ENCODE peak calls at places on chromosome 20, in five cellular contexts. One of them, this sample, is unnamed.

GRCh38 chr20:62837790-62838458 is 21.1 kb downstream of the COL9A3 start:
- DNase-seq in SJSA1: no peak
- DNase-seq in cardiac muscle cell: no peak
- DNase-seq in CD8-positive, alpha-beta T cell: no peak
- DNase-seq in aorta: peak; percentile 67
- DNase-seq in this sample: peak; percentile 91

GRCh38 chr20:34904202-34904621 is 27.8 kb downstream of the ACSS2 start:
- DNase-seq in aorta: no peak
- DNase-seq in CD8-positive, alpha-beta T cell: no peak
- DNase-seq in SJSA1: no peak
- DNase-seq in cardiac muscle cell: no peak
- DNase-seq in this sample: no peak

GRCh38 chr20:53939554-53940355 is 130.6 kb downstream of the BCAS1 start:
- DNase-seq in SJSA1: peak; percentile 91
- DNase-seq in CD8-positive, alpha-beta T cell: peak; percentile 38
- DNase-seq in cardiac muscle cell: peak; percentile 94
- DNase-seq in aorta: peak; percentile 92
- DNase-seq in this sample: peak; percentile 94

GRCh38 chr20:48599106-48599747 is 228.6 kb downstream of the PREX1 start:
- DNase-seq in cardiac muscle cell: no peak
- DNase-seq in SJSA1: no peak
- DNase-seq in CD8-positive, alpha-beta T cell: no peak
- DNase-seq in aorta: peak; percentile 31
- DNase-seq in this sample: no peak

GRCh38 chr20:41437836-41438235 is 71.2 kb upstream of the EMILIN3 start:
- DNase-seq in SJSA1: no peak
- DNase-seq in cardiac muscle cell: no peak
- DNase-seq in aorta: no peak
- DNase-seq in CD8-positive, alpha-beta T cell: no peak
- DNase-seq in this sample: no peak

GRCh38 chr20:60125521-60125920 is 167.3 kb downstream of the CDH26 start:
- DNase-seq in CD8-positive, alpha-beta T cell: no peak
- DNase-seq in SJSA1: no peak
- DNase-seq in aorta: no peak
- DNase-seq in cardiac muscle cell: no peak
- DNase-seq in this sample: no peak

GRCh38 chr20:41553142-41553879 is 64.9 kb downstream of the CHD6 start:
- DNase-seq in aorta: no peak
- DNase-seq in CD8-positive, alpha-beta T cell: no peak
- DNase-seq in SJSA1: no peak
- DNase-seq in cardiac muscle cell: no peak
- DNase-seq in this sample: no peak

GRCh38 chr20:37524859-37525708 is 2.6 kb downstream of the BLCAP start:
- DNase-seq in CD8-positive, alpha-beta T cell: no peak
- DNase-seq in cardiac muscle cell: no peak
- DNase-seq in aorta: no peak
- DNase-seq in SJSA1: no peak
- DNase-seq in this sample: no peak

GRCh38 chr20:44738779-44739477 is 6.7 kb upstream of the KCNK15 start:
- DNase-seq in aorta: no peak
- DNase-seq in cardiac muscle cell: peak; percentile 79
- DNase-seq in SJSA1: no peak
- DNase-seq in CD8-positive, alpha-beta T cell: no peak
- DNase-seq in this sample: peak; percentile 61

GRCh38 chr20:44762466-44763140 is 16.9 kb downstream of the KCNK15 start:
- DNase-seq in cardiac muscle cell: no peak
- DNase-seq in SJSA1: no peak
- DNase-seq in CD8-positive, alpha-beta T cell: no peak
- DNase-seq in aorta: no peak
- DNase-seq in this sample: no peak

GRCh38 chr20:36548704-36549627 is 7.6 kb downstream of the MYL9 start:
- DNase-seq in CD8-positive, alpha-beta T cell: no peak
- DNase-seq in cardiac muscle cell: no peak
- DNase-seq in aorta: no peak
- DNase-seq in SJSA1: no peak
- DNase-seq in this sample: peak; percentile 64

GRCh38 chr20:19658137-19658536 is 99.9 kb upstream of the RIN2 start:
- DNase-seq in cardiac muscle cell: no peak
- DNase-seq in SJSA1: no peak
- DNase-seq in aorta: peak; percentile 73
- DNase-seq in CD8-positive, alpha-beta T cell: no peak
- DNase-seq in this sample: no peak
- H3K4me3 ChIP-seq in cardiac muscle cell: no peak overlapping the region
- H3K4me3 ChIP-seq in SJSA1: no peak overlapping the region
- H3K4me3 ChIP-seq in aorta: no peak overlapping the region
- H3K4me3 ChIP-seq in CD8-positive, alpha-beta T cell: no peak overlapping the region
- H3K4me3 ChIP-seq in this sample: no peak overlapping the region

DNA sequence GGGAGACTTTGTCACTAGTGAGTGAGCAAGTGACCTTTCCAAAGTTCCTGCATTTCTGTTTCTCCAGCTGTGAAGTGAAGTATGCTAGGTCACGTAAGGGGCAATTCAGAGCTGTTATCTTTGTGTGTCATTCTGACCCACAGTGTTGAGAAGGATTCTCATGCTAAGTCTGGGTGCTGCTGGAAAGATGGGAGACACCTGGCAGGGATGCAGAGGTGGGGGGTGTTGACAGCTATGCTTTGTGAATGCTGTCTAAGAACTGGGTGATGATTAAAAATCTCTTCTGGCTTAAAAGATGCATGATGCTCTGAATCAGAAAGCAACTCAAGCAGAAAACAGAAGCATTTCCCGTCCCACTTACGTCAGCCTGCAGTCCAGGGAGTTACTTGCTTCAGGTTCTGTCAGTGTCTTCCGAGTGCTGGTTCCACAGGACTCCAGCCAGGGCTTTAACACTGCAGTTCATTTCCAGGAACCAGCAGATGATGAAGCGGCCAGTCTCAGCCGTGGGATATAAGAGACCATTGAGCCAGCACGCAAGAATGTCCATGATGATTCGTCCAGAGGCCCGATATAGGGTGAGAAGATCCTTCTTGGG is 30.9 kb upstream of the ASXL1 start:
- DNase-seq in aorta: no peak
- DNase-seq in cardiac muscle cell: peak; percentile 40
- DNase-seq in SJSA1: no peak
- DNase-seq in CD8-positive, alpha-beta T cell: no peak
- DNase-seq in this sample: no peak
- H3K27ac ChIP-seq in aorta: no peak overlapping the region
- H3K27ac ChIP-seq in cardiac muscle cell: peak overlapping the region; percentile 83
- H3K27ac ChIP-seq in SJSA1: no peak overlapping the region
- H3K27ac ChIP-seq in CD8-positive, alpha-beta T cell: no peak overlapping the region
- H3K27ac ChIP-seq in this sample: no peak overlapping the region

GRCh38 chr20:51460569-51461265 is 81.8 kb downstream of the NFATC2 start:
- DNase-seq in SJSA1: no peak
- DNase-seq in aorta: no peak
- DNase-seq in CD8-positive, alpha-beta T cell: no peak
- DNase-seq in cardiac muscle cell: no peak
- DNase-seq in this sample: no peak

GRCh38 chr20:51457281-51457932 is 85.1 kb downstream of the NFATC2 start:
- DNase-seq in cardiac muscle cell: no peak
- DNase-seq in CD8-positive, alpha-beta T cell: no peak
- DNase-seq in SJSA1: no peak
- DNase-seq in aorta: peak; percentile 86
- DNase-seq in this sample: peak; percentile 82

GRCh38 chr20:51456511-51457280 is 85.8 kb downstream of the NFATC2 start:
- DNase-seq in aorta: peak; percentile 98
- DNase-seq in SJSA1: peak; percentile 97
- DNase-seq in cardiac muscle cell: peak; percentile 91
- DNase-seq in CD8-positive, alpha-beta T cell: no peak
- DNase-seq in this sample: peak; percentile 98

GRCh38 chr20:51460163-51460562 is 82.4 kb downstream of the NFATC2 start:
- DNase-seq in SJSA1: no peak
- DNase-seq in aorta: no peak
- DNase-seq in cardiac muscle cell: no peak
- DNase-seq in CD8-positive, alpha-beta T cell: no peak
- DNase-seq in this sample: no peak

GRCh38 chr20:51458751-51459439 is 83.6 kb downstream of the NFATC2 start:
- DNase-seq in aorta: no peak
- DNase-seq in cardiac muscle cell: no peak
- DNase-seq in SJSA1: no peak
- DNase-seq in CD8-positive, alpha-beta T cell: no peak
- DNase-seq in this sample: no peak
- H3K4me3 ChIP-seq in aorta: no peak overlapping the region
- H3K4me3 ChIP-seq in cardiac muscle cell: no peak overlapping the region
- H3K4me3 ChIP-seq in SJSA1: no peak overlapping the region
- H3K4me3 ChIP-seq in CD8-positive, alpha-beta T cell: no peak overlapping the region
- H3K4me3 ChIP-seq in this sample: no peak overlapping the region

DNA sequence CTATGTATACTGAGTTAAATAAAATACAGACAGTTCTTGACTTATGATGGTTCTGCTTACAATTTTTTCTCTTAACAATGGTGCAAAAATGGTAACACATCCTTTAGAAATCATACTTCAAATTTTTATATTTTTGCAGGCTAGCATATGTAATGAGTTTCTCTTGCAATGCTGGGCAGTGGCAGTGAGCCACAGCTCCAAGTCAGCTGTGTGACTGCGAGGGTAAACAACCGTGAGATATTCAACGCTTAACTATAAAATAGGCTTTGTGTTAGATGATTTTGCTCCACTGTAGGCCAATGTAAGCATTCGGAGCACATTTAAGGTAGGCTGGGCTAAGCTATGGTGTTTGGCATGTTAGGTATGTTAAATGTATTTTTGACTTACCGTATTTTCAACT is 136.1 kb downstream of the PLCB4 start:
- DNase-seq in aorta: no peak
- DNase-seq in SJSA1: no peak
- DNase-seq in cardiac muscle cell: no peak
- DNase-seq in CD8-positive, alpha-beta T cell: no peak
- DNase-seq in this sample: no peak
- H3K27ac ChIP-seq in aorta: no peak overlapping the region
- H3K27ac ChIP-seq in SJSA1: no peak overlapping the region
- H3K27ac ChIP-seq in cardiac muscle cell: no peak overlapping the region
- H3K27ac ChIP-seq in CD8-positive, alpha-beta T cell: no peak overlapping the region
- H3K27ac ChIP-seq in this sample: no peak overlapping the region

DNA sequence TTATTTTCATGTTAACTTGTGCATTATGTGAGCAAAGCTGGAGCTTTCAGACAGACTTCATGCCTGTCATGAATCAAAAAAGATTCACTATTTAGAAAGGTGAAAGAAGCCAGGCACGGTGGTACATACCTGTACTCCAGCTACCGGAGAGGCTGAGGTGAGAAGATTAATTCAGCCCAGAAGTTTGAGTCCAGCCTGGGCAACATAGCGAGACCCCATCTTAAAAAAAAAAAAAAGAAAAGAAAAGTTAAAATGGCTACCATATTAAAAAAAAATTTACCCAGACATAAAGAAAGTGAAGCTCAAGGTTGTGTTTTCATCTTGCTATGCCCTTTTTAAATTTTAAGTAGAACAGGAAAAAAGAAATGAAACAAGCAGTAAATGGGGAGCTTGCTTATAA is 889 bp downstream of the CASS4 start:
- DNase-seq in aorta: no peak
- DNase-seq in CD8-positive, alpha-beta T cell: no peak
- DNase-seq in cardiac muscle cell: no peak
- DNase-seq in SJSA1: no peak
- DNase-seq in this sample: no peak
- H3K4me3 ChIP-seq in aorta: no peak overlapping the region
- H3K4me3 ChIP-seq in CD8-positive, alpha-beta T cell: peak overlapping the region; percentile 74
- H3K4me3 ChIP-seq in cardiac muscle cell: no peak overlapping the region
- H3K4me3 ChIP-seq in SJSA1: no peak overlapping the region
- H3K4me3 ChIP-seq in this sample: no peak overlapping the region